ENCODE peak calls at places on chromosome 20, in seven cellular contexts. T is neural progenitor cell, M is SK-N-SH, U is HCT116, Q is IMR-90, C is mammary epithelial cell, H is endothelial cell of umbilical vein. L is an unnamed sample.

GRCh38 chr20:20793570-20793969 is 81.1 kb upstream of the RALGAPA2 start:
- DNase-seq in T (no peak), M (no peak), U (no peak), Q (no peak), C (no peak), H (no peak), L (no peak)

GRCh38 chr20:63137851-63138415 is 78.0 kb downstream of the YTHDF1 start:
- DNase-seq in T (no peak), M (no peak), U (no peak), Q (no peak), C (no peak), H (no peak), L (no peak)

GRCh38 chr20:37403107-37404033 is 57.4 kb downstream of the SRC start:
- DNase-seq in T (no peak), M (no peak), U (no peak), Q (no peak), C (no peak), H (no peak), L (no peak)

GRCh38 chr20:9185511-9185910 is 116.6 kb downstream of the PLCB4 start:
- DNase-seq in T (no peak), M (no peak), U (no peak), Q (peak), C (no peak), H (peak), L (no peak)

GRCh38 chr20:57774951-57775350 is 65.1 kb upstream of the PMEPA1 start:
- DNase-seq in T (no peak), M (no peak), U (no peak), Q (no peak), C (no peak), H (no peak), L (no peak)

GRCh38 chr20:7022597-7022996 is 255.1 kb downstream of the BMP2 start:
- DNase-seq in T (peak), M (no peak), U (no peak), Q (no peak), C (no peak), H (no peak), L (no peak)

GRCh38 chr20:31936430-31936829 is 15.4 kb downstream of the PDRG1 start:
- DNase-seq in T (no peak), M (no peak), U (no peak), Q (no peak), C (no peak), H (no peak), L (no peak)

GRCh38 chr20:53786445-53787267 is 193.0 kb upstream of the ZNF217 start:
- DNase-seq in T (no peak), M (no peak), U (peak), Q (no peak), C (no peak), H (peak), L (peak)

GRCh38 chr20:18056174-18057105 is 1.3 kb downstream of the OVOL2 start:
- DNase-seq in T (peak), M (peak), U (no peak), Q (no peak), C (peak), H (no peak), L (peak)

GRCh38 chr20:54550776-54551396 is 75.5 kb downstream of the DOK5 start:
- DNase-seq in T (no peak), M (no peak), U (no peak), Q (peak), C (no peak), H (no peak), L (no peak)

GRCh38 chr20:2341336-2341735 is 39.4 kb upstream of the TGM6 start:
- DNase-seq in T (peak), M (no peak), U (no peak), Q (no peak), C (no peak), H (no peak), L (no peak)

GRCh38 chr20:46027245-46027853 is 1.7 kb upstream of the SLC12A5 start:
- DNase-seq in T (peak), M (no peak), U (no peak), Q (peak), C (peak), H (peak), L (peak)

GRCh38 chr20:2174067-2174466 is 72.4 kb downstream of the STK35 start:
- DNase-seq in T (no peak), M (no peak), U (no peak), Q (no peak), C (no peak), H (no peak), L (no peak)

GRCh38 chr20:46046588-46047310 is 17.7 kb downstream of the SLC12A5 start:
- DNase-seq in T (no peak), M (no peak), U (no peak), Q (no peak), C (no peak), H (no peak), L (no peak)

GRCh38 chr20:37529214-37529967 is 1.7 kb upstream of the BLCAP start:
- DNase-seq in T (no peak), M (no peak), U (no peak), Q (no peak), C (no peak), H (no peak), L (no peak)

GRCh38 chr20:11182715-11183114 is 508.9 kb upstream of the JAG1 start:
- DNase-seq in T (no peak), M (no peak), U (no peak), Q (no peak), C (no peak), H (no peak), L (no peak)

GRCh38 chr20:13322621-13323020 is 101.5 kb downstream of the ISM1 start:
- DNase-seq in T (peak), M (no peak), U (no peak), Q (no peak), C (no peak), H (no peak), L (no peak)

GRCh38 chr20:38405132-38405531 is 30.0 kb downstream of the SNHG17 start:
- DNase-seq in T (no peak), M (no peak), U (no peak), Q (no peak), C (no peak), H (no peak), L (no peak)

GRCh38 chr20:11483697-11484096 is 434.0 kb upstream of the BTBD3 start:
- DNase-seq in T (no peak), M (no peak), U (no peak), Q (no peak), C (no peak), H (no peak), L (no peak)

GRCh38 chr20:45041464-45042337 is 59.2 kb downstream of the KCNS1 start:
- DNase-seq in T (no peak), M (no peak), U (peak), Q (peak), C (peak), H (peak), L (peak)

GRCh38 chr20:1937316-1937976 is 42.2 kb downstream of the SIRPA start:
- DNase-seq in T (no peak), M (no peak), U (no peak), Q (no peak), C (no peak), H (no peak), L (no peak)

GRCh38 chr20:45372646-45373352 is 5.3 kb downstream of the TP53TG5 start:
- DNase-seq in T (peak), M (no peak), U (no peak), Q (no peak), C (no peak), H (peak), L (no peak)

GRCh38 chr20:25292176-25292891 is 44.4 kb downstream of the PYGB start:
- DNase-seq in T (no peak), M (no peak), U (no peak), Q (no peak), C (no peak), H (no peak), L (no peak)

GRCh38 chr20:54043044-54043967 is 27.1 kb downstream of the BCAS1 start:
- DNase-seq in T (no peak), M (no peak), U (no peak), Q (no peak), C (peak), H (no peak), L (no peak)

GRCh38 chr20:15045246-15045645 is 707.8 kb upstream of the FLRT3 start:
- DNase-seq in T (no peak), M (no peak), U (no peak), Q (no peak), C (peak), H (no peak), L (no peak)

GRCh38 chr20:32019156-32019510 is 8.9 kb downstream of the CCM2L start:
- DNase-seq in T (peak), M (peak), U (no peak), Q (no peak), C (no peak), H (no peak), L (no peak)

GRCh38 chr20:64230461-64231145 is 24.9 kb upstream of the PCMTD2 start:
- DNase-seq in T (no peak), M (no peak), U (no peak), Q (no peak), C (no peak), H (no peak), L (no peak)

GRCh38 chr20:24791949-24792348 is 157.1 kb upstream of the CST7 start:
- DNase-seq in T (no peak), M (no peak), U (no peak), Q (no peak), C (no peak), H (no peak), L (no peak)

GRCh38 chr20:62631336-62632317 is 10.7 kb upstream of the SLCO4A1 start:
- DNase-seq in T (no peak), M (no peak), U (no peak), Q (no peak), C (no peak), H (no peak), L (no peak)

GRCh38 chr20:3193806-3194616 is 10.5 kb downstream of the DDRGK1 start:
- DNase-seq in T (no peak), M (no peak), U (no peak), Q (no peak), C (no peak), H (no peak), L (no peak)

GRCh38 chr20:43911066-43911465 is 3.6 kb upstream of the TOX2 start:
- DNase-seq in T (no peak), M (no peak), U (peak), Q (peak), C (peak), H (peak), L (no peak)

GRCh38 chr20:45948261-45948733 is 13.8 kb downstream of the PCIF1 start:
- DNase-seq in T (no peak), M (no peak), U (no peak), Q (no peak), C (no peak), H (no peak), L (no peak)

GRCh38 chr20:57451759-57452661 is 60.8 kb downstream of the RBM38 start:
- DNase-seq in T (no peak), M (no peak), U (no peak), Q (no peak), C (no peak), H (no peak), L (no peak)

GRCh38 chr20:23148721-23149570 is 62.8 kb upstream of the CD93 start:
- DNase-seq in T (no peak), M (no peak), U (no peak), Q (no peak), C (no peak), H (no peak), L (no peak)
- H3K9ac ChIP-seq in T (no peak), M (no peak), U (peak), Q (no peak), C (no peak), H (peak), L (no peak)

GRCh38 chr20:59014680-59015389 is 4.4 kb upstream of the TUBB1 start:
- DNase-seq in T (no peak), M (no peak), U (no peak), Q (no peak), C (no peak), H (no peak), L (no peak)
- H3K4me3 ChIP-seq in T (no peak), M (no peak), U (no peak), Q (no peak), C (no peak), H (no peak), L (no peak)

GRCh38 chr20:51799586-51799985 is 2.7 kb downstream of the SALL4 start:
- DNase-seq in T (peak), M (no peak), U (no peak), Q (no peak), C (no peak), H (no peak), L (no peak)

GRCh38 chr20:51800769-51801219 is 1.5 kb downstream of the SALL4 start:
- DNase-seq in T (peak), M (peak), U (no peak), Q (no peak), C (peak), H (peak), L (peak)

GRCh38 chr20:51802170-51802745 is at the start of gene SALL4:
- DNase-seq in T (peak), M (peak), U (no peak), Q (no peak), C (no peak), H (no peak), L (no peak)

GRCh38 chr20:51800132-51800721 is 2.1 kb downstream of the SALL4 start:
- DNase-seq in T (peak), M (peak), U (peak), Q (no peak), C (peak), H (peak), L (peak)

DNA sequence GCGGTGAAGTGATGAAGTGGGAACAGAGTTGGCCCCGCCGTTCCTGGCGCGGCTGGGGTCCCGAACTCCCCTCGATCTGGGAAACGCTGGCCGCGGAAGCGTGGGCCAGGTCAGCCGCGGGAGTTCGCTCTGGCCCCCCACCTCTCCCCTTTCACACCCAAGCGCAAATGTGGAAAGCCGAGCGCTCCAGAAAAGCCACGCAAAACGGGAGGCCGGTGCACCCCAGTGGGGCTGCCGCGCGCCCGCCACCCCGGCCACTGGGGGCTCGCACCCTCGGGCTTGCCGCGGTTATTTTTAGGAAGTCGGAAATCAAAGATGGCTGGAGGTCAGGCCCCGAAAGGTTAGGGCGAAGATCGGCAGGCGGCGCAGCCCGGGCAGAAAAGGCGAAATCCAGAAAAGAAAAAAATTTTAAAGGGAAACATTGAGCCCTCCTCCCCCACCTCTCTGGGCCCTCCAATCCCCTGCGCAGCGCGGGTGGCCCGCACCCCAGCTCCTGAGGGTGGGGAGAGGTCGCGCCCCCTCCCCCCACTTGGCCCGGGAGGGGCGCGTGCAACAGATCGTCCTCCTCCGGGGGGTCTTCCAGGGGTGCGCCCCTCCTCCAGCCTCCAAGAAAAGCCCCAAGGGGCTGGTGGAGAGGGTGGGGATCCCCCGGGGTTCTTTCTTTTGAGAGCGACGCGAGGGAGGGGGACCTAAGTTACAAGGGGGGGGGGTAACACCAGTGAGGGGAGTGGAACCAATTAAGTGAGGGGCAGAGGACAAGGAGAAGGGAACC is 915 bp downstream of the SALL4 start:
- DNase-seq in T (peak), M (peak), U (no peak), Q (no peak), C (no peak), H (no peak), L (no peak)
- TF ChIP-seq CTCF in T (peak), M (peak), U (no peak), Q (peak), C (no peak), H (no peak), L (no peak)

GRCh38 chr20:33410081-33410742 is 8.9 kb upstream of the CDK5RAP1 start:
- DNase-seq in T (no peak), M (no peak), U (no peak), Q (no peak), C (no peak), H (no peak), L (no peak)
- H3K9ac ChIP-seq in T (no peak), M (no peak), U (no peak), Q (no peak), C (no peak), H (no peak), L (no peak)

L was measured in colonic mucosa.